ENCODE peak calls at places on chromosome 11, in six cellular contexts. O is amniotic stem cell; E is posterior vena cava; C is effector memory CD4-positive, alpha-beta T cell; U is stimulated activated CD4-positive, alpha-beta T cell treated with anti-CD3 and anti-CD28 coated beads, Interleukin-4, amount 100 ng/mL, for 4 hours; S is nephron progenitor cell. N is an unnamed sample.

GRCh38 chr11:58917159-58917765 is 22.0 kb upstream of the GLYATL1 start:
- DNase-seq in O (no peak), E (no peak), C (no peak), U (no peak), S (no peak), N (no peak)

GRCh38 chr11:86577663-86578636 is 94.5 kb downstream of the ME3 start:
- DNase-seq in O (no peak), E (peak; percentile 88), C (no peak), U (no peak), S (no peak), N (no peak)

GRCh38 chr11:64855596-64856304 is 11.3 kb upstream of the CDC42BPG start:
- DNase-seq in O (no peak), E (no peak), C (no peak), U (no peak), S (no peak), N (no peak)

GRCh38 chr11:108965602-108966001 is 300.7 kb downstream of the DDX10 start:
- DNase-seq in O (no peak), E (no peak), C (no peak), U (no peak), S (no peak), N (no peak)

GRCh38 chr11:22828373-22828772 is 1.2 kb downstream of the SVIP start:
- DNase-seq in O (no peak), E (no peak), C (no peak), U (no peak), S (no peak), N (no peak)

GRCh38 chr11:42778193-42778592 is 533.6 kb upstream of the API5 start:
- DNase-seq in O (no peak), E (no peak), C (no peak), U (no peak), S (no peak), N (no peak)

GRCh38 chr11:127056338-127056971 is 55.9 kb upstream of the KIRREL3 start:
- DNase-seq in O (no peak), E (no peak), C (no peak), U (no peak), S (peak; percentile 16), N (no peak)

GRCh38 chr11:108775324-108775723 is 110.5 kb downstream of the DDX10 start:
- DNase-seq in O (no peak), E (no peak), C (no peak), U (no peak), S (no peak), N (no peak)

GRCh38 chr11:79437274-79437980 is 3.4 kb downstream of the TENM4 start:
- DNase-seq in O (no peak), E (peak; percentile 85), C (no peak), U (no peak), S (peak; percentile 94), N (no peak)

GRCh38 chr11:130213143-130213978 is 53.8 kb downstream of the ST14 start:
- DNase-seq in O (peak; percentile 3), E (peak; percentile 90), C (peak; percentile 50), U (peak; percentile 65), S (peak; percentile 89), N (no peak)

GRCh38 chr11:75949023-75949672 is 134.1 kb downstream of the UVRAG start:
- DNase-seq in O (no peak), E (no peak), C (no peak), U (no peak), S (no peak), N (no peak)

GRCh38 chr11:86798988-86799387 is 1.4 kb upstream of the PRSS23 start:
- DNase-seq in O (peak; percentile 78), E (no peak), C (no peak), U (no peak), S (no peak), N (no peak)

GRCh38 chr11:63536669-63537292 is at the start of gene PLAAT4:
- DNase-seq in O (no peak), E (no peak), C (peak; percentile 40), U (peak; percentile 26), S (no peak), N (no peak)

GRCh38 chr11:57751676-57752253 is at the start of gene BTBD18:
- DNase-seq in O (no peak), E (no peak), C (no peak), U (no peak), S (no peak), N (no peak)

GRCh38 chr11:120707098-120707497 is 195.6 kb downstream of the GRIK4 start:
- DNase-seq in O (no peak), E (no peak), C (no peak), U (no peak), S (no peak), N (no peak)

GRCh38 chr11:63880031-63880841 is 36.7 kb downstream of the RCOR2 start:
- DNase-seq in O (peak; percentile 37), E (no peak), C (no peak), U (no peak), S (no peak), N (no peak)

GRCh38 chr11:33674035-33674814 is 26.4 kb downstream of the C11orf91 start:
- DNase-seq in O (no peak), E (no peak), C (no peak), U (no peak), S (no peak), N (no peak)

GRCh38 chr11:126189109-126189929 is 22.1 kb downstream of the RPUSD4 start:
- DNase-seq in O (no peak), E (no peak), C (no peak), U (no peak), S (no peak), N (no peak)